ENCODE peak calls at places on chromosome 1, in nine cellular contexts. R is HTR-8/SVneo; H is activated naive CD8-positive, alpha-beta T cell treated with anti-CD3 and anti-CD28 coated beads, Interleukin-2, amount 50 U/mL, for 24 hours; X is GM10248; P is NCI-H1436; I is dermis microvascular lymphatic vessel endothelial cell; Z is stimulated activated CD4-positive, alpha-beta T cell treated with anti-CD3 and anti-CD28 coated beads, TNF-alpha, amount 100 ng/mL, for 1 hour; N is Calu3; Q is stimulated activated CD8-positive, alpha-beta memory T cell treated with anti-CD3 and anti-CD28 coated beads, Interleukin-7, amount 100 ng/mL, for 48 hours. C is an unnamed sample.

GRCh38 chr1:205805082-205805711 is 7.8 kb downstream of the SLC41A1 start:
- DNase-seq in R (no peak), H (peak), X (no peak), P (no peak), I (no peak), Z (no peak), N (peak), Q (no peak), C (no peak)

GRCh38 chr1:67668660-67669059 is 16.3 kb upstream of the GADD45A start:
- DNase-seq in R (no peak), H (no peak), X (no peak), P (no peak), I (no peak), Z (no peak), N (no peak), Q (no peak), C (peak)

GRCh38 chr1:47208374-47208850 is 18.6 kb upstream of the PDZK1IP1 start:
- DNase-seq in R (no peak), H (no peak), X (no peak), P (no peak), I (no peak), Z (no peak), N (no peak), Q (no peak), C (no peak)

GRCh38 chr1:77509051-77509492 is 173.4 kb downstream of the ZZZ3 start:
- DNase-seq in R (no peak), H (no peak), X (no peak), P (no peak), I (no peak), Z (no peak), N (no peak), Q (no peak), C (no peak)

GRCh38 chr1:31523769-31524168 is 52.5 kb upstream of the TINAGL1 start:
- DNase-seq in R (no peak), H (no peak), X (no peak), P (no peak), I (no peak), Z (no peak), N (no peak), Q (no peak), C (no peak)

GRCh38 chr1:75170981-75171380 is 36.8 kb downstream of the LHX8 start:
- DNase-seq in R (no peak), H (no peak), X (no peak), P (no peak), I (no peak), Z (no peak), N (no peak), Q (no peak), C (no peak)

GRCh38 chr1:1167416-1168155 is 6.1 kb upstream of the TTLL10 start:
- DNase-seq in R (no peak), H (no peak), X (no peak), P (no peak), I (no peak), Z (no peak), N (no peak), Q (no peak), C (no peak)

GRCh38 chr1:155079487-155080249 is 1.0 kb downstream of the EFNA3 start:
- DNase-seq in R (no peak), H (no peak), X (no peak), P (no peak), I (no peak), Z (no peak), N (no peak), Q (no peak), C (peak)

GRCh38 chr1:108551157-108551862 is 8.6 kb upstream of the EEIG2 start:
- DNase-seq in R (no peak), H (no peak), X (peak), P (no peak), I (no peak), Z (no peak), N (no peak), Q (no peak), C (no peak)

GRCh38 chr1:46302091-46303037 is 1.1 kb downstream of the LRRC41 start:
- DNase-seq in R (no peak), H (peak), X (peak), P (no peak), I (peak), Z (no peak), N (peak), Q (peak), C (peak)

GRCh38 chr1:198772626-198773025 is 133.8 kb downstream of the PTPRC start:
- DNase-seq in R (no peak), H (no peak), X (no peak), P (no peak), I (no peak), Z (no peak), N (no peak), Q (no peak), C (no peak)

GRCh38 chr1:91757760-91758545 is 128.0 kb downstream of the TGFBR3 start:
- DNase-seq in R (no peak), H (no peak), X (no peak), P (no peak), I (no peak), Z (no peak), N (no peak), Q (no peak), C (no peak)

GRCh38 chr1:40755052-40755451 is 28.5 kb upstream of the KCNQ4 start:
- DNase-seq in R (no peak), H (no peak), X (no peak), P (no peak), I (no peak), Z (no peak), N (no peak), Q (no peak), C (no peak)

GRCh38 chr1:107682467-107682866 is 282.5 kb downstream of the VAV3 start:
- DNase-seq in R (no peak), H (no peak), X (no peak), P (no peak), I (no peak), Z (no peak), N (no peak), Q (no peak), C (no peak)

GRCh38 chr1:61887076-61887867 is 145.0 kb downstream of the PATJ start:
- DNase-seq in R (no peak), H (no peak), X (no peak), P (peak), I (no peak), Z (no peak), N (no peak), Q (no peak), C (no peak)

GRCh38 chr1:178220094-178220493 is 126.2 kb downstream of the RASAL2 start:
- DNase-seq in R (no peak), H (no peak), X (no peak), P (no peak), I (no peak), Z (no peak), N (no peak), Q (no peak), C (no peak)

GRCh38 chr1:85245456-85245855 is 14.0 kb downstream of the C1orf52 start:
- DNase-seq in R (no peak), H (no peak), X (no peak), P (no peak), I (no peak), Z (no peak), N (no peak), Q (no peak), C (no peak)

GRCh38 chr1:245552331-245552730 is 397.5 kb downstream of the KIF26B start:
- DNase-seq in R (no peak), H (no peak), X (no peak), P (no peak), I (no peak), Z (no peak), N (no peak), Q (no peak), C (no peak)

GRCh38 chr1:235932090-235932510 is 65.4 kb upstream of the LYST start:
- DNase-seq in R (no peak), H (no peak), X (no peak), P (no peak), I (no peak), Z (no peak), N (peak), Q (no peak), C (no peak)

GRCh38 chr1:214990619-214991018 is 91.9 kb upstream of the KCNK2 start:
- DNase-seq in R (peak), H (no peak), X (no peak), P (no peak), I (no peak), Z (no peak), N (no peak), Q (no peak), C (no peak)

GRCh38 chr1:154888757-154889156 is 18.7 kb upstream of the KCNN3 start:
- DNase-seq in R (no peak), H (no peak), X (no peak), P (no peak), I (no peak), Z (no peak), N (no peak), Q (no peak), C (no peak)

GRCh38 chr1:40985875-40986274 is 6.4 kb downstream of the CTPS1 start:
- DNase-seq in R (no peak), H (no peak), X (no peak), P (no peak), I (no peak), Z (no peak), N (no peak), Q (no peak), C (no peak)

GRCh38 chr1:153553691-153554608 is 4.9 kb upstream of the S100A3 start:
- DNase-seq in R (no peak), H (no peak), X (no peak), P (no peak), I (no peak), Z (no peak), N (no peak), Q (no peak), C (no peak)

GRCh38 chr1:201736707-201737320 is 92.1 kb upstream of the IPO9 start:
- DNase-seq in R (no peak), H (no peak), X (no peak), P (no peak), I (no peak), Z (no peak), N (no peak), Q (no peak), C (no peak)

GRCh38 chr1:44810101-44810761 is 1.9 kb downstream of the BTBD19 start:
- DNase-seq in R (no peak), H (peak), X (no peak), P (no peak), I (no peak), Z (no peak), N (peak), Q (no peak), C (no peak)

GRCh38 chr1:171641076-171641864 is 11.2 kb downstream of the MYOC start:
- DNase-seq in R (no peak), H (no peak), X (no peak), P (no peak), I (no peak), Z (no peak), N (no peak), Q (no peak), C (no peak)

GRCh38 chr1:224434447-224435317 is at the start of gene WDR26:
- DNase-seq in R (peak), H (peak), X (peak), P (peak), I (peak), Z (peak), N (peak), Q (peak), C (peak)

GRCh38 chr1:91135799-91136198 is 114.0 kb upstream of the ZNF644 start:
- DNase-seq in R (no peak), H (no peak), X (no peak), P (no peak), I (no peak), Z (no peak), N (no peak), Q (no peak), C (no peak)

GRCh38 chr1:230711245-230711644 is 2.7 kb downstream of the AGT start:
- DNase-seq in R (no peak), H (no peak), X (no peak), P (no peak), I (no peak), Z (no peak), N (no peak), Q (no peak), C (no peak)

GRCh38 chr1:2186901-2187300 is 7.7 kb downstream of the FAAP20 start:
- DNase-seq in R (no peak), H (no peak), X (no peak), P (no peak), I (no peak), Z (no peak), N (no peak), Q (no peak), C (no peak)

C was measured in SK-N-DZ.